ENCODE peak calls at places on chromosomes 12 and 14, in four cellular contexts. J is foreskin keratinocyte, D is fibroblast of the aortic adventitia, S is stomach. T is an unnamed sample.

GRCh38 chr14:96734076-96734622 is 63.0 kb upstream of the VRK1 start:
- DNase-seq in J (no peak), D (no peak), S (no peak), T (no peak)

GRCh38 chr12:130953783-130954543 is at the start of gene ADGRD1:
- DNase-seq in D (peak; percentile 62), J (no peak), S (peak; percentile 49), T (peak; percentile 48)

GRCh38 chr14:99724196-99724891 is 40.2 kb downstream of the CYP46A1 start:
- DNase-seq in J (no peak), S (no peak), D (no peak), T (peak; percentile 42)

GRCh38 chr14:100239200-100239839 is 376 bp downstream of the YY1 start:
- DNase-seq in S (no peak), J (no peak), D (no peak), T (no peak)

GRCh38 chr14:73787760-73788508 is 63.7 kb upstream of the PTGR2 start:
- DNase-seq in J (peak; percentile 42), S (no peak), D (peak; percentile 62), T (peak; percentile 64)

GRCh38 chr12:132711169-132711843 is 664 bp downstream of the PGAM5 start:
- DNase-seq in J (no peak), D (peak; percentile 23), S (peak; percentile 34), T (peak; percentile 16)

GRCh38 chr12:3107071-3107583 is 29.9 kb downstream of the TSPAN9 start:
- DNase-seq in D (no peak), J (no peak), S (no peak), T (peak; percentile 30)

GRCh38 chr14:57066887-57067513 is 201.7 kb downstream of the EXOC5 start:
- DNase-seq in J (peak; percentile 9), D (peak; percentile 2), S (peak; percentile 48), T (peak; percentile 17)

GRCh38 chr14:30443368-30444007 is 115.5 kb upstream of the G2E3 start:
- DNase-seq in J (peak; percentile 4), D (peak; percentile 70), S (no peak), T (peak; percentile 67)

GRCh38 chr14:103867523-103867953 is 20.2 kb upstream of the PPP1R13B start:
- DNase-seq in S (peak; percentile 90), D (no peak), J (peak; percentile 71), T (no peak)

GRCh38 chr12:106866426-106867080 is 89.2 kb upstream of the TMEM263 start:
- DNase-seq in J (no peak), S (no peak), D (no peak), T (peak; percentile 4)

GRCh38 chr14:79253576-79253975 is 957.7 kb downstream of the DIO2 start:
- DNase-seq in S (no peak), D (no peak), J (no peak), T (no peak)

GRCh38 chr12:6039894-6040601 is 84.4 kb downstream of the VWF start:
- DNase-seq in S (peak; percentile 54), D (peak; percentile 85), J (peak; percentile 44), T (peak; percentile 85)

GRCh38 chr14:35806006-35806907 is 2.8 kb downstream of the RALGAPA1 start:
- DNase-seq in S (no peak), J (no peak), D (no peak), T (no peak)

GRCh38 chr12:108231909-108232434 is 102.9 kb downstream of the WSCD2 start:
- DNase-seq in D (no peak), J (no peak), S (no peak), T (no peak)

GRCh38 chr12:28059220-28059619 is 86.7 kb upstream of the PTHLH start:
- DNase-seq in J (no peak), D (no peak), S (no peak), T (no peak)

GRCh38 chr12:127060310-127060847 is 1206.6 kb upstream of the TMEM132C start:
- DNase-seq in D (no peak), S (no peak), J (no peak), T (no peak)

GRCh38 chr14:102211240-102211639 is 71.5 kb downstream of the WDR20 start:
- DNase-seq in D (no peak), S (no peak), J (no peak), T (no peak)

GRCh38 chr14:33404054-33404453 is 465.4 kb downstream of the NPAS3 start:
- DNase-seq in S (no peak), D (peak; percentile 82), J (peak; percentile 87), T (peak; percentile 89)

GRCh38 chr14:68619805-68620574 is 172.9 kb downstream of the ZFP36L1 start:
- DNase-seq in J (no peak), S (no peak), D (peak; percentile 60), T (peak; percentile 37)